ENCODE peak calls at places on chromosomes 3 and 15, in ten cellular contexts. E, H, O, M, B, U, J, Q, Y and K are unnamed samples.

GRCh38 chr3:178206554-178206953 is 329.7 kb upstream of the KCNMB2 start:
- DNase-seq in E (no peak), H (no peak), O (no peak), M (no peak), B (no peak), U (no peak), J (no peak), Q (no peak), Y (no peak), K (no peak)

GRCh38 chr15:48358681-48359152 is 27.5 kb downstream of the DUT start:
- DNase-seq in E (peak), H (no peak), O (no peak), M (no peak), B (peak), U (no peak), J (no peak), Q (no peak), Y (no peak), K (no peak)

GRCh38 chr15:81372571-81372970 is 1.4 kb downstream of the TMC3 start:
- DNase-seq in E (no peak), H (no peak), O (no peak), M (no peak), B (no peak), U (no peak), J (no peak), Q (no peak), Y (no peak), K (no peak)

GRCh38 chr15:78538358-78538757 is 1.9 kb upstream of the PSMA4 start:
- DNase-seq in E (no peak), H (no peak), O (no peak), M (no peak), B (no peak), U (no peak), J (no peak), Q (no peak), Y (no peak), K (no peak)

GRCh38 chr3:191329654-191330308 is 545 bp downstream of the UTS2B start:
- DNase-seq in E (peak), H (peak), O (peak), M (peak), B (no peak), U (peak), J (no peak), Q (no peak), Y (peak), K (peak)

GRCh38 chr3:139127101-139127500 is 82.4 kb upstream of the PRR23C start:
- DNase-seq in E (peak), H (no peak), O (no peak), M (no peak), B (no peak), U (no peak), J (peak), Q (no peak), Y (peak), K (no peak)

GRCh38 chr3:50639055-50639494 is 22.1 kb downstream of the MAPKAPK3 start:
- DNase-seq in E (peak), H (peak), O (no peak), M (no peak), B (no peak), U (no peak), J (peak), Q (no peak), Y (no peak), K (no peak)

GRCh38 chr15:36544518-36545383 is 34.7 kb upstream of the CDIN1 start:
- DNase-seq in E (no peak), H (no peak), O (no peak), M (no peak), B (no peak), U (no peak), J (no peak), Q (no peak), Y (no peak), K (no peak)

GRCh38 chr3:59877263-59877662 is 827.4 kb upstream of the CFAP20DC start:
- DNase-seq in E (no peak), H (no peak), O (no peak), M (no peak), B (no peak), U (no peak), J (no peak), Q (no peak), Y (no peak), K (no peak)

GRCh38 chr3:172538368-172539264 is 15.4 kb upstream of the TNFSF10 start:
- DNase-seq in E (no peak), H (no peak), O (no peak), M (no peak), B (no peak), U (no peak), J (no peak), Q (no peak), Y (no peak), K (no peak)

GRCh38 chr15:90187257-90187868 is 13.8 kb upstream of the SEMA4B start:
- DNase-seq in E (no peak), H (no peak), O (no peak), M (no peak), B (no peak), U (no peak), J (no peak), Q (no peak), Y (no peak), K (no peak)

GRCh38 chr3:79005084-79005483 is 762.7 kb downstream of the ROBO1 start:
- DNase-seq in E (no peak), H (no peak), O (no peak), M (no peak), B (no peak), U (no peak), J (no peak), Q (no peak), Y (no peak), K (no peak)

GRCh38 chr3:197736010-197736490 is 654 bp downstream of the RUBCN start:
- DNase-seq in E (no peak), H (no peak), O (peak), M (no peak), B (no peak), U (no peak), J (no peak), Q (peak), Y (peak), K (no peak)

GRCh38 chr3:94440767-94441493 is 378.1 kb downstream of the NSUN3 start:
- DNase-seq in E (peak), H (no peak), O (no peak), M (no peak), B (no peak), U (no peak), J (peak), Q (no peak), Y (no peak), K (no peak)

DNA sequence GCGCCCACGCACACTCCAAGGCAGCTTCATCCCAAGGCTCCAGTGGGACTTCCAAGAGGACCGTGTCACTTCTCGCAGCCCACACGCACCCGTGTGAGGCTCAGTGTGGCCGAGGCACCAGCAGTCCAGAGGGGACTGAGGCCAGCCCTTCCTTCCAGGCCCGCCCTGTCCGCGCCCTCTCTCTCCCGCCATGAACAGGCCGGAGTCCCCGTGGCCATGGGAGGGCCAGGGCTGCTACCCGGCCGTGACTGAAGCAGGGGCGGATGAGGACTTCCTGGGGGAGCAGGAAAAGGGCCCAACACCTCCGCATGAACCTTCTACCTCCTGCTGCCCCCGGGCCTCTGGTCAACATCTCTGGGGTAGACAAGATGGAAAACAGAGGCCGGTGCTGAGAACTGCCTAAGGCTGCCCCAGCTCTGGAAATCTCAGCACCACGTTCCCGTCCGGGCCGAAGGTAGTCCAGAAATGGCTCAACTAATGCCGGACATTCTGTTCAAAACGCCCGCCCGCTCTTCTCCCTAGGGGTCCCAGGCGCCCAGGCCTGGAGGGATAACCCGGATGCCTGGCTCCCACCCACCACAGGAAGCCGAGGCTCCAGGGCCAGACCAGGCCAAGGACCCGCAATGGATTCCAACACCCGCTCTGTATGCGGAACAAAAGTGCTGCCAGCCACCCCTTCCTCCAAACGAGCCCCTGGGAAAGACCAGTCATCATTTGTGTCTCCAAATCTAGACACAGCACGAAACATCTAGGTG is 32.7 kb downstream of the TNK2 start:
- DNase-seq in E (no peak), H (no peak), O (no peak), M (no peak), B (no peak), U (no peak), J (no peak), Q (no peak), Y (no peak), K (no peak)
- H3K27ac ChIP-seq in E (no peak), H (no peak), O (peak), M (no peak), B (no peak), U (no peak), J (no peak), Q (no peak), Y (no peak), K (no peak)

GRCh38 chr3:106609666-106610301 is 741.0 kb upstream of the CBLB start:
- DNase-seq in E (peak), H (no peak), O (peak), M (peak), B (peak), U (no peak), J (peak), Q (peak), Y (peak), K (no peak)
- H3K27ac ChIP-seq in E (no peak), H (no peak), O (no peak), M (no peak), B (no peak), U (no peak), J (no peak), Q (no peak), Y (no peak), K (no peak)

GRCh38 chr3:32865364-32865763 is 47.6 kb downstream of the TRIM71 start:
- DNase-seq in E (peak), H (no peak), O (peak), M (no peak), B (no peak), U (no peak), J (no peak), Q (no peak), Y (no peak), K (peak)
- H3K27ac ChIP-seq in E (no peak), H (no peak), O (no peak), M (no peak), B (no peak), U (no peak), J (no peak), Q (no peak), Y (no peak), K (no peak)

DNA sequence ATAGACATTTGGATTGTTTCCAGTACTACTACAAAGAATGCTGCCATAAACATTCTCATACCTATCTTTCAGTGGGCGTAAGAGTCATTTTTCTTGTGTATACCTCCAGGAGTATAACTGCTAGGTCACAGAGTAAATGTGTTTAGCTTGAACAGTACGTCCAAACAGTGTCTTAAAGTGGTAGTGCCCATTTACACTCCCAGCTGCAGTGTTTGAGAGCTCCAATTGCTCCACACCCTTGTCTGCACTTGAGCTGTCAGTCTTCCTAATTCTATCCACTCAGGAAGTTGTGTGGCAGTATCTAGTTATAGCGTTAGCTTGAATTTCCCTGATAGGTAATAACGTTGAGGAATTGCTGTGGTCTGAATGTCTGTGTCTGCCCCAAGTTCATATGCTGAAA is 404.7 kb upstream of the PPP2R3A start:
- DNase-seq in E (no peak), H (no peak), O (no peak), M (no peak), B (no peak), U (no peak), J (no peak), Q (no peak), Y (no peak), K (no peak)
- H3K27ac ChIP-seq in E (no peak), H (no peak), O (no peak), M (no peak), B (no peak), U (no peak), J (no peak), Q (no peak), Y (no peak), K (no peak)

GRCh38 chr3:196634224-196634623 is 5.3 kb upstream of the NRROS start:
- DNase-seq in E (no peak), H (peak), O (no peak), M (no peak), B (no peak), U (no peak), J (no peak), Q (no peak), Y (peak), K (no peak)

GRCh38 chr3:196632033-196632751 is 7.3 kb upstream of the NRROS start:
- DNase-seq in E (peak), H (peak), O (peak), M (peak), B (peak), U (peak), J (no peak), Q (peak), Y (peak), K (peak)

GRCh38 chr3:196629234-196629633 is 10.3 kb upstream of the NRROS start:
- DNase-seq in E (no peak), H (no peak), O (no peak), M (no peak), B (no peak), U (no peak), J (no peak), Q (no peak), Y (no peak), K (no peak)

GRCh38 chr3:196633658-196634151 is 5.8 kb upstream of the NRROS start:
- DNase-seq in E (no peak), H (no peak), O (no peak), M (no peak), B (no peak), U (no peak), J (no peak), Q (no peak), Y (no peak), K (peak)

GRCh38 chr3:196631655-196632032 is 7.8 kb upstream of the NRROS start:
- DNase-seq in E (no peak), H (no peak), O (no peak), M (no peak), B (no peak), U (no peak), J (no peak), Q (no peak), Y (no peak), K (no peak)
- H3K27ac ChIP-seq in E (no peak), H (no peak), O (peak), M (peak), B (peak), U (peak), J (no peak), Q (peak), Y (peak), K (peak)